ENCODE peak calls at places on chromosomes 11 and 22, in eight cellular contexts. K is breast epithelium, E is HepG2, W is stomach, B is heart left ventricle, M is tibial nerve, D is GM12878, A is prostate gland. R is an unnamed sample.
A peak's percentile ranks its signal among the peaks of the same experiment; 100 is the strongest.

GRCh38 chr11:84407091-84407490 is 1120.9 kb upstream of the CCDC90B start:
- DNase-seq in M (no peak), B (no peak), D (no peak), E (no peak), A (no peak), K (no peak), W (no peak), R (no peak)

GRCh38 chr11:77619576-77620198 is 17.9 kb downstream of the CLNS1A start:
- DNase-seq in M (no peak), B (no peak), A (peak; percentile 49), E (peak; percentile 50), K (no peak), W (no peak), D (peak; percentile 28), R (no peak)

GRCh38 chr22:50505776-50506610 is 1.5 kb downstream of the LMF2 start:
- DNase-seq in B (no peak), A (no peak), M (no peak), K (no peak), E (no peak), W (no peak), D (no peak), R (peak; percentile 73)

GRCh38 chr11:57638005-57638760 is 11.5 kb downstream of the YPEL4 start:
- DNase-seq in D (no peak), W (peak; percentile 36), M (no peak), A (peak; percentile 74), B (peak; percentile 78), K (peak; percentile 80), E (peak; percentile 55), R (no peak)

GRCh38 chr11:102926946-102927623 is 28.4 kb downstream of the MMP13 start:
- DNase-seq in M (no peak), D (no peak), K (no peak), W (no peak), E (no peak), A (no peak), B (no peak), R (no peak)

GRCh38 chr11:119144825-119145476 is 3.9 kb upstream of the ABCG4 start:
- DNase-seq in W (peak; percentile 69), E (peak; percentile 77), M (peak; percentile 23), D (no peak), B (no peak), A (peak; percentile 26), K (peak; percentile 30), R (no peak)

GRCh38 chr22:19878461-19879247 is 24.0 kb upstream of the GNB1L start:
- DNase-seq in D (no peak), E (no peak), B (peak; percentile 32), M (peak; percentile 11), K (no peak), A (no peak), W (no peak), R (peak; percentile 56)

GRCh38 chr11:30579776-30580175 is 6.4 kb downstream of the MPPED2 start:
- DNase-seq in M (no peak), B (no peak), A (no peak), K (no peak), W (no peak), E (no peak), D (no peak), R (no peak)

GRCh38 chr11:2464451-2465165 is 19.8 kb downstream of the KCNQ1 start:
- DNase-seq in K (no peak), B (peak; percentile 32), D (no peak), E (no peak), A (no peak), W (peak; percentile 23), M (no peak), R (no peak)

GRCh38 chr11:11129118-11129517 is 223.9 kb downstream of the CSNK2A3 start:
- DNase-seq in A (no peak), B (no peak), W (no peak), K (no peak), E (no peak), M (no peak), D (no peak), R (no peak)

GRCh38 chr11:68044145-68044813 is 5.5 kb downstream of the TCIRG1 start:
- DNase-seq in E (no peak), B (peak; percentile 56), W (no peak), M (no peak), D (no peak), A (no peak), K (no peak), R (peak; percentile 67)

GRCh38 chr11:126317681-126318641 is 14.1 kb downstream of the DCPS start:
- DNase-seq in E (no peak), D (no peak), B (peak; percentile 82), M (peak; percentile 73), W (no peak), A (peak; percentile 31), K (peak; percentile 49), R (peak; percentile 89)

GRCh38 chr22:24503137-24503850 is 8.2 kb downstream of the UPB1 start:
- DNase-seq in A (peak; percentile 33), B (peak; percentile 78), D (peak; percentile 85), K (peak; percentile 30), M (no peak), W (peak; percentile 63), E (no peak), R (no peak)

GRCh38 chr11:86931965-86932332 is 23.2 kb downstream of the FZD4 start:
- DNase-seq in K (no peak), E (no peak), B (no peak), D (no peak), W (no peak), A (no peak), M (no peak), R (no peak)

GRCh38 chr11:14075118-14075601 is 112.6 kb downstream of the SPON1 start:
- DNase-seq in K (no peak), D (no peak), W (no peak), B (no peak), A (no peak), E (no peak), M (no peak), R (no peak)

GRCh38 chr22:19918332-19919106 is 23.1 kb upstream of the COMT start:
- DNase-seq in E (no peak), D (no peak), W (no peak), K (no peak), M (no peak), A (no peak), B (no peak), R (no peak)

GRCh38 chr11:9362393-9362863 is 22.0 kb upstream of the IPO7 start:
- DNase-seq in B (no peak), M (no peak), K (no peak), A (no peak), D (no peak), W (no peak), E (peak; percentile 56), R (peak; percentile 32)

GRCh38 chr11:3666023-3666530 is 5.1 kb downstream of the CHRNA10 start:
- DNase-seq in E (no peak), M (no peak), K (no peak), B (no peak), W (no peak), D (no peak), A (no peak), R (no peak)

DNA sequence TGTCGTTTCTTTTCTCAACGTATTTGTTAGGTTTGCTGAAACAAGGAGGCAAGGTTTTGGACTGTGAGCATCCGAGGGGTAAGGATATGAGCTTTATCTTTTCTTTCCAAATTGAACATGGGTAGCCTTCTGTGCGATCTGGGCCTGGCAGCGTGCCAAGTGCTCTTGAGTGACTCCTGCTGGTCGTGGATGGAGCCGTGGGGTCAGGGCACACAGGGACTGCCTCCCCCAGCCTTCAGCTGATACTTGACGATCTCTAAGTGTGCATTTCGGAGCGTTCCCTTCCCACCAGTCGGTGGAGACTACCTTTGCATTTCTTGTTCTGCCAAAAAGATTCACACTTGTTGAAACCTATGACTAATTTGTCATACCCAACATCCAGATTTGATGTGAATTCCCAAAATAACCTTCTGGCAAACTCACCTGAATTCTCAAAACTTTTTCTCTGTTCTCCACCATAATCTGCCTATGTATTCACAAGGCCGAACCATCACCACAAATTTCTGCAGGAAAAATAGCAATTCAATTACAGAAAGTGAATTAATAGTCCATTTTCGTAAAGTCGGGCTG is 40.2 kb upstream of the CLMP start:
- DNase-seq in E (peak; percentile 9), M (peak; percentile 52), D (no peak), W (peak; percentile 44), K (no peak), B (peak; percentile 71), A (no peak), R (peak; percentile 82)
- TF ChIP-seq CTCF in E (peak; percentile 41), M (peak; percentile 35), D (peak; percentile 31), W (no peak), K (peak; percentile 24), B (peak; percentile 49), A (no peak), R (peak; percentile 10)

GRCh38 chr22:38201718-38202436 is at the start of gene MAFF:
- DNase-seq in B (peak; percentile 97), A (peak; percentile 98), K (peak; percentile 97), W (peak; percentile 98), D (peak; percentile 69), M (peak; percentile 96), E (peak; percentile 92), R (peak; percentile 98)
- TF ChIP-seq POLR2A in B (peak; percentile 88), A (peak; percentile 98), K (peak; percentile 98), W (peak; percentile 65), D (no peak), M (peak; percentile 96), E (peak; percentile 80), R (peak; percentile 96)

GRCh38 chr22:37638351-37639069 is 959 bp upstream of the SH3BP1 start:
- DNase-seq in W (peak; percentile 43), E (peak; percentile 60), B (no peak), A (no peak), K (no peak), D (no peak), M (no peak), R (no peak)

GRCh38 chr22:37635157-37635556 is 4.3 kb upstream of the SH3BP1 start:
- DNase-seq in B (no peak), M (no peak), W (no peak), D (no peak), A (no peak), E (no peak), K (no peak), R (no peak)

GRCh38 chr22:37634505-37635002 is 4.9 kb upstream of the SH3BP1 start:
- DNase-seq in B (no peak), M (no peak), W (no peak), A (no peak), D (no peak), K (no peak), E (no peak), R (no peak)

GRCh38 chr22:37636949-37637273 is 2.6 kb upstream of the SH3BP1 start:
- DNase-seq in W (no peak), E (no peak), D (no peak), M (no peak), K (no peak), A (no peak), B (no peak), R (no peak)

GRCh38 chr22:37636186-37636948 is 3.1 kb upstream of the SH3BP1 start:
- DNase-seq in A (no peak), E (no peak), B (no peak), M (no peak), W (peak; percentile 31), D (no peak), K (no peak), R (no peak)
- H3K27ac ChIP-seq in A (no peak overlapping the region), E (no peak overlapping the region), B (peak overlapping the region; percentile 41), M (peak overlapping the region; percentile 20), W (peak overlapping the region; percentile 10), D (peak overlapping the region; percentile 21), K (peak overlapping the region; percentile 91), R (no peak overlapping the region)

DNA sequence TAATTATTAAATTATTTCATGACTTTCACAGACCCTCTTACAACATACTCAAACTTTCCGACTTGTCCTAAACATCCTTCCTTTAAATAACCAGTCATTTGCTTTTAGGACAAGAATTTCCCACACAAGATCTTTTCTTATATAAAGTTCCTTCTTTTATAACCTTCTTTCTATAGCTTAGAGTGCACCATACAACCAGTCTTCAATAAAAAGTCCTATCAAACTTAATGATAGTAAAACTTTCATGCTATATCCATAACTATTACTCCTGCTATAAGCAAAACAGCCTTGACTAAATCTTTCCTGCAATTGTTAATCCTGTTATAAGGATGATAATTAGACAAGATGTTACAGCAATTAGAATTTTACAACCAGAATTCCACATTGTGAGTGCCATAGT is 47.4 kb downstream of the ZNF280B start:
- DNase-seq in M (no peak), K (no peak), B (no peak), A (no peak), E (no peak), D (no peak), W (no peak), R (no peak)
- TF ChIP-seq CTCF in M (no peak), K (no peak), B (no peak), A (no peak), E (no peak), D (no peak), W (no peak), R (no peak)

R was measured in suprapubic skin.